ENCODE peak calls at places on chromosomes 16 and 17, in four cellular contexts. P, A, K and U are unnamed samples.

GRCh38 chr16:50320310-50320709 is 48.5 kb downstream of the BRD7 start:
- DNase-seq in P (no peak), A (no peak), K (no peak), U (no peak)

GRCh38 chr17:62994931-62995330 is 28.9 kb downstream of the TANC2 start:
- DNase-seq in P (no peak), K (no peak), A (no peak), U (no peak)

GRCh38 chr16:81532491-81533174 is 88.0 kb downstream of the CMIP start:
- DNase-seq in K (no peak), A (no peak), P (no peak), U (no peak)

GRCh38 chr16:67940436-67941089 is 3.4 kb downstream of the LCAT start:
- DNase-seq in P (no peak), A (no peak), K (no peak), U (no peak)

GRCh38 chr17:48131216-48131824 is 23.8 kb downstream of the SNX11 start:
- DNase-seq in P (peak), A (peak), K (peak), U (no peak)

GRCh38 chr17:47708864-47709541 is 15.0 kb downstream of the TBKBP1 start:
- DNase-seq in K (no peak), A (no peak), P (no peak), U (no peak)

GRCh38 chr16:11076259-11077018 is 132.1 kb downstream of the CLEC16A start:
- DNase-seq in K (no peak), P (no peak), A (no peak), U (no peak)

GRCh38 chr17:7293821-7294613 is 422 bp downstream of the YBX2 start:
- DNase-seq in P (no peak), K (peak), A (no peak), U (no peak)

GRCh38 chr17:77086433-77087010 is 54.2 kb upstream of the SEC14L1 start:
- DNase-seq in K (peak), P (peak), A (peak), U (peak)

GRCh38 chr17:74243013-74243755 is 29.8 kb downstream of the TTYH2 start:
- DNase-seq in P (no peak), A (no peak), K (no peak), U (no peak)

GRCh38 chr16:89155184-89155679 is 16.3 kb upstream of the CDH15 start:
- DNase-seq in P (peak), A (peak), K (no peak), U (peak)

GRCh38 chr16:84284168-84284722 is 10.4 kb upstream of the WFDC1 start:
- DNase-seq in A (peak), P (no peak), K (no peak), U (no peak)

GRCh38 chr16:19138601-19139000 is 24.8 kb downstream of the ITPRIPL2 start:
- DNase-seq in K (no peak), P (peak), A (peak), U (peak)

GRCh38 chr17:70357196-70357595 is 187.9 kb downstream of the KCNJ2 start:
- DNase-seq in P (no peak), A (no peak), K (no peak), U (no peak)

GRCh38 chr17:67884766-67885165 is 59.5 kb downstream of the BPTF start:
- DNase-seq in P (no peak), K (no peak), A (no peak), U (no peak)

GRCh38 chr16:86375370-86375769 is 135.0 kb upstream of the FOXF1 start:
- DNase-seq in P (peak), K (no peak), A (no peak), U (no peak)

GRCh38 chr17:52237151-52237550 is 78.6 kb upstream of the CA10 start:
- DNase-seq in K (no peak), A (no peak), P (no peak), U (no peak)

GRCh38 chr16:74560912-74561311 is 46.0 kb downstream of the GLG1 start:
- DNase-seq in K (no peak), A (no peak), P (no peak), U (no peak)

GRCh38 chr16:57166951-57167350 is 18.9 kb downstream of the PSME3IP1 start:
- DNase-seq in A (no peak), P (no peak), K (no peak), U (no peak)

GRCh38 chr17:17849863-17850373 is 13.1 kb upstream of the SREBF1 start:
- DNase-seq in K (peak), P (no peak), A (no peak), U (no peak)

GRCh38 chr16:49488336-49488735 is 114.7 kb downstream of the C16orf78 start:
- DNase-seq in A (no peak), K (no peak), P (no peak), U (no peak)

GRCh38 chr17:28807925-28808641 is 34.5 kb downstream of the FAM222B start:
- DNase-seq in A (no peak), K (no peak), P (peak), U (no peak)
- H3K4me3 ChIP-seq in A (peak), K (no peak), P (no peak), U (no peak)

GRCh38 chr17:64938925-64939474 is 19.7 kb upstream of the LRRC37A3 start:
- DNase-seq in P (no peak), K (peak), A (no peak), U (no peak)
- H3K4me3 ChIP-seq in P (no peak), K (no peak), A (no peak), U (no peak)

DNA sequence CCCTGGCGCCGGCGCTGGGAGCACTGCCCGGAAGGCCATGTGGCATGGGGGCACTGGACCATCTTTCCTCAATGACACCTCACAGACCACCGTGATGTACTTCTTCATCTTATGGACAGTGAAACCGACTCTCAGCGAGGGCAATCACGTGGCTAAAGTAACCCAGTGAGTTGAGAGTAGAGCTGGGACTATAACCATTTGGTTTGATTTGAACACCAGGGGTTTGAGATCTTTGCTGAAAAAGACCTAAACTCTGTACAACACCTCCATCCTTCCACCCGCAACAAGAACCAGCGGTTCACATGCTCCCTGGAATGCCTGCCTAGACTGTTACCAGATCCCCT is 3.3 kb downstream of the ITGA2B start:
- DNase-seq in P (no peak), K (no peak), A (peak), U (no peak)
- H3K4me3 ChIP-seq in P (peak), K (peak), A (peak), U (peak)

DNA sequence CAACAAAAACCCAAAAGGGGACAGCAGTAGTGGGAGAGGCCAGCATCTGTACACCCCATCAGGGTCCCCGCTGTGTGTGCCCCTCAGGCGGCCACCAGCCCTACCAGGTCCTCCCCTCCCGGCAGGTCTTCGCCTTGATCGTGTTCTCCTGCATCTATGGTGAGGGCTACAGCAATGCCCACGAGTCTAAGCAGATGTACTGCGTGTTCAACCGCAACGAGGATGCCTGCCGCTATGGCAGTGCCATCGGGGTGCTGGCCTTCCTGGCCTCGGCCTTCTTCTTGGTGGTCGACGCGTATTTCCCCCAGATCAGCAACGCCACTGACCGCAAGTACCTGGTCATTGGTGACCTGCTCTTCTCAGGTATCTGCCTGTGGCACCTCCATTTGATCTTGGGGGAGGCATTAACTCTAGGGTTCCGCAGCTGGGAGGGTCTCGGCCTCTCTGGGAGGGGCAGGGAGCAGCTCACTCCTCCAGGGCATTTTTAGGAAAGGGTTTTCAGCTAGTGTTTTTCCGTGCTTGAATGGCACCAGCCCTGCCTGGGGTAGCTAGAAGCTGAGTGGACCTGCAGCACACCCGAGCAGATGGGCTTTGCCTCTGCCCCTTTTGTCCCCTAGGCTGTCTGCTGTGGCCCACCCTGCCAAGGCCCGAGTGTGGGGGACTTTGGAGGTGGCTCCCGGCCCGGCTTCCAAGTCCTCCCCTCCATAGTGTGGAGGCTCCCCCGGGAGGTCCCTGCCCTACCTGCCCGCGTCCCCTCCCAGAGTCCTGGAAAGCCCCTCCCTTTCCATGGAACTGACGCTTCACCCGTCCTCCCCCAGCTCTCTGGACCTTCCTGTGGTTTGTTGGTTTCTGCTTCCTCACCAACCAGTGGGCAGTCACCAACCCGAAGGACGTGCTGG is 2.6 kb downstream of the SYNGR2 start:
- DNase-seq in A (no peak), K (no peak), P (no peak), U (no peak)
- H3K4me3 ChIP-seq in A (no peak), K (no peak), P (no peak), U (no peak)

GRCh38 chr17:30716461-30717289 is 107.8 kb downstream of the CRLF3 start:
- DNase-seq in K (no peak), A (peak), P (no peak), U (no peak)

GRCh38 chr17:30720013-30720471 is 104.5 kb downstream of the CRLF3 start:
- DNase-seq in P (no peak), A (peak), K (no peak), U (peak)

DNA sequence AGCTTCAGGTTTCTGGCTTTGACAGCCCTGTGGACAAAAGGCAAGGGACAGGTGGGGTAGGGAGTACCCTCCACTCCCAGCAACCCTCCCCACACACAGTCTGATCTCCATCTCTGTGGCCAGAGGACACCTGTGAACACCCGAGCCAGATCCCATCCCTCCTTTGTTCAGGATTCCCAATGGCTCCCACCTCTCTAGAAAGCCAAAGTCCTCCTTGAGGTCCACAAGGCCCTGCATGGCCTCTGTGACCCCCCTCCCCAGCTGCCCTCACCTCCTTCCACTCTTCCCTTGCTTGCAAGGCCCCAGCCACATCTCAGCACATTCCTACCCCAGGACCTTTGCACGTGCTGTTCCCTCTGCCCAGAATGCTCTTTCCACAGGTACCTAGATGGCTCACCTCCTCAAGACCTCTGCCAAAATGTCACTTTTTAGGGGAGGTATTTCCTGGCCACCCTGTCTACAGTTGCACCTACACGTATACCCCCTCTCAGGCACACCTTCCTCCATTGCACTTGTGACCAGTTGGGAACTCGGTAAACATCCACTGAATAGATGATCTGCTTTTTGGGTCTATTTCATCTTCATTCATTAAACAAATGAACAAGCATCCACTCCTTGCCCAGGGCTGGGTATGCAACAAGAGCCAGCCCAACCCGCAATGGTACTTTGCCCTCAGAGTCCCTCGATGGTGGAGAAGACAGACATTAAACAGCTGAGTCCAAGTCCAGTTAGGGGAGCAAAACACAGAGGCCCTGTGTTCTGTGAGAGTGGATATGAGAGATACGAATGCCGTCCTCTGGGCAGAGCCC is 107.0 kb downstream of the CRLF3 start:
- DNase-seq in A (peak), K (no peak), P (no peak), U (peak)
- H3K4me3 ChIP-seq in A (no peak), K (no peak), P (no peak), U (no peak)

GRCh38 chr17:56909742-56910508 is 3.9 kb downstream of the TRIM25 start:
- DNase-seq in P (no peak), K (no peak), A (no peak), U (no peak)
- H3K4me3 ChIP-seq in P (no peak), K (no peak), A (peak), U (peak)

DNA sequence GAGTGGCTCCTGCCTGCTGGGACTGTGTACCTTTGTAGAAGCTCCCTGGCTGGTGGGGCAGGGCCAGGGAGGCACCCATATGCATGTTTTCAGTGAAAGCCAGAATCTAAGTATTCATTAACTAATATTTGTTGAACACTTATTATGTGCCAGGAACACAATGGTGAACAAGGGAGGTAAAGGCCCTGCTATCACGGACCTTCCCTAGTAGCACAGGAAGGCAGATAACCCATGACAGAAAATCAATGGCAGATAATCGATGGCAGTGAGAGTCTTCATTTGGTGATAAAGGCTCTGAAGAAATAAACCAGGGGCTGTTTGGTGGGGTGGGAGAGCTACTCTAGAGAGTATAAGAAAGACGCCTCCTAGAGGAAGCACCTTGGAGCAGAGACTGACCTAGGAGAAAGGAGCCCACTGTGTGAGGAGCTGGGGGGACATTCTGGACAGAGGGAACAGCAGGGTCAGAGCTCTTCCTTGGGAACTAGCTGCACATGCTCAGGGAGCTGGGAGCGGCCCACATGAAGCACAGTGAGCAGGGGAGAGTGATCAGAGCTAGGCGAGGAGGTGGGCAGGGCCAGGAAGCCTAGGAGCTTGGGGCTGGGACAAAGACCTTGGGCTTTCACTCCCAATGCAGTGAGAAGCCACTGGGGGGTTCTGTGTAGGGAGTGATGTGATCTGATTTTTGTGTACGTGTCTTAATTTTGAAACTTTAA is 78.5 kb downstream of the SPECC1 start:
- DNase-seq in K (no peak), P (no peak), A (no peak), U (no peak)
- H3K4me3 ChIP-seq in K (no peak), P (no peak), A (no peak), U (no peak)

DNA sequence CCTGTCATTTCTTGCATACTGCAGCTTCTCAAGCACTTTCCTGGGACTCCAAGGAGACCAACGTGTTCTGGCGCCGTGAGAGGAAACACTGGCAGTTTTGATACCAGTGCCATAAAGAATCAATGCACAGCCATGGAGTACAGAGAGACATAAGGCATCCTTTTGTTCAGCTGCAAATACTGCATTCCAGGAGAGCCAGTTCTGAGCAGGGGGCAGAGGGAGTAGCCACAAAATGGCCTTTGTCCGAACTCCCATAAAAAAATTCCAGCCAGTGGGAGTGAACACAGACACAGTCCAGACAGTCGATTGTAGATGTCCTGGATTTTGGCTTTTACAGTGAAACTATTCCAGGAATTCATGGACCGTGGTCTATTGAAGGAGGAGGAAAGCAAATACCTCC is 36.2 kb upstream of the TEKT3 start:
- DNase-seq in A (no peak), P (peak), K (no peak), U (no peak)
- H3K4me3 ChIP-seq in A (no peak), P (no peak), K (no peak), U (no peak)